ENCODE peak calls at places on chromosome 7, in nine cellular contexts. E is omental fat pad; W is mammary epithelial cell; C is endothelial cell; Q is brain microvascular endothelial cell; X is lung; Z is WERI-Rb-1; T is CD8-positive, alpha-beta T cell; D is mesothelial cell of epicardium. I is an unnamed sample.

GRCh38 chr7:2405601-2406345 is 2.4 kb downstream of the CHST12 start:
- DNase-seq in E (no peak), Z (no peak), X (no peak), D (no peak), W (no peak), Q (no peak), C (no peak), T (peak), I (no peak)

GRCh38 chr7:135100856-135101255 is 47.0 kb upstream of the TMEM140 start:
- DNase-seq in T (no peak), Z (no peak), C (no peak), X (no peak), D (no peak), W (peak), E (no peak), Q (peak), I (no peak)

GRCh38 chr7:149459201-149459539 is 1.7 kb downstream of the ZNF777 start:
- DNase-seq in Z (peak), Q (no peak), C (no peak), D (no peak), E (no peak), W (no peak), X (no peak), T (no peak), I (no peak)

GRCh38 chr7:95534796-95535195 is 49.1 kb downstream of the ASB4 start:
- DNase-seq in C (no peak), Q (no peak), Z (no peak), W (no peak), D (no peak), T (no peak), E (no peak), X (no peak), I (no peak)

GRCh38 chr7:24812313-24812945 is 55.2 kb upstream of the GSDME start:
- DNase-seq in E (no peak), Q (no peak), C (peak), T (peak), D (peak), W (peak), Z (peak), X (peak), I (peak)

GRCh38 chr7:151117565-151117964 is 31.3 kb downstream of the AGAP3 start:
- DNase-seq in Q (no peak), T (peak), D (no peak), W (no peak), Z (no peak), X (no peak), C (no peak), E (no peak), I (no peak)

GRCh38 chr7:94135180-94135579 is 131.0 kb upstream of the BET1 start:
- DNase-seq in W (no peak), Q (no peak), X (no peak), T (no peak), D (no peak), E (no peak), C (no peak), Z (no peak), I (no peak)

GRCh38 chr7:92888-93672 is 99.3 kb upstream of the FAM20C start:
- DNase-seq in C (no peak), T (no peak), D (no peak), X (no peak), Q (no peak), W (no peak), E (no peak), Z (no peak), I (no peak)

GRCh38 chr7:53111061-53111460 is 75.6 kb downstream of the POM121L12 start:
- DNase-seq in W (no peak), Q (no peak), T (no peak), E (no peak), D (no peak), Z (no peak), X (no peak), C (no peak), I (no peak)

GRCh38 chr7:20033621-20034200 is 183.5 kb downstream of the MACC1 start:
- DNase-seq in T (no peak), E (no peak), Q (peak), W (peak), Z (no peak), X (no peak), D (no peak), C (no peak), I (no peak)

GRCh38 chr7:30143748-30144251 is 9.0 kb downstream of the MTURN start:
- DNase-seq in Z (no peak), T (no peak), C (no peak), X (no peak), D (no peak), E (no peak), Q (peak), W (peak), I (no peak)

GRCh38 chr7:94431203-94431602 is 36.5 kb downstream of the COL1A2 start:
- DNase-seq in X (no peak), C (no peak), E (no peak), Z (no peak), T (no peak), W (no peak), Q (no peak), D (no peak), I (no peak)

GRCh38 chr7:5077740-5078139 is 32.1 kb downstream of the RBAK start:
- DNase-seq in X (no peak), C (no peak), Q (peak), Z (no peak), T (no peak), W (no peak), E (no peak), D (no peak), I (no peak)

GRCh38 chr7:115417662-115418061 is 495.8 kb downstream of the MDFIC start:
- DNase-seq in C (no peak), Z (no peak), Q (no peak), E (no peak), T (no peak), X (no peak), W (no peak), D (no peak), I (peak)

GRCh38 chr7:73970801-73971229 is 57.2 kb upstream of the ELN start:
- DNase-seq in X (peak), E (no peak), Q (no peak), D (peak), C (no peak), T (no peak), Z (no peak), W (no peak), I (no peak)

GRCh38 chr7:140639366-140640053 is 1.1 kb downstream of the DENND2A start:
- DNase-seq in C (peak), Q (peak), T (no peak), D (no peak), W (no peak), E (no peak), Z (peak), X (no peak), I (no peak)

GRCh38 chr7:47038621-47039020 is 543.3 kb downstream of the TNS3 start:
- DNase-seq in T (no peak), D (no peak), Z (no peak), E (no peak), X (no peak), W (no peak), Q (no peak), C (no peak), I (no peak)
- TF ChIP-seq CTCF in T (no peak), D (no peak), Z (no peak), E (no peak), X (no peak), W (no peak), Q (no peak), C (no peak), I (no peak)

GRCh38 chr7:77348371-77348813 is 67.8 kb downstream of the GSAP start:
- DNase-seq in W (peak), Q (peak), D (no peak), E (no peak), X (no peak), T (no peak), C (no peak), Z (no peak), I (no peak)
- TF ChIP-seq CTCF in W (no peak), Q (no peak), D (no peak), E (no peak), X (no peak), T (no peak), C (no peak), Z (no peak), I (no peak)

GRCh38 chr7:132548489-132549078 is 27.7 kb downstream of the PLXNA4 start:
- DNase-seq in T (no peak), Q (peak), X (no peak), Z (no peak), W (peak), E (no peak), C (no peak), D (no peak), I (no peak)
- TF ChIP-seq CTCF in T (no peak), Q (no peak), X (no peak), Z (no peak), W (no peak), E (no peak), C (no peak), D (no peak), I (no peak)

GRCh38 chr7:44967571-44968446 is 11.0 kb downstream of the MYO1G start:
- DNase-seq in E (no peak), T (no peak), W (no peak), D (no peak), Z (peak), C (peak), X (no peak), Q (no peak), I (no peak)
- TF ChIP-seq CTCF in E (no peak), T (no peak), W (peak), D (no peak), Z (peak), C (no peak), X (no peak), Q (peak), I (peak)

GRCh38 chr7:112500619-112501018 is 19.8 kb downstream of the LSMEM1 start:
- DNase-seq in Z (no peak), E (no peak), C (no peak), X (no peak), T (no peak), D (no peak), W (no peak), Q (no peak), I (no peak)
- TF ChIP-seq CTCF in Z (no peak), E (no peak), C (no peak), X (no peak), T (no peak), D (no peak), W (peak), Q (peak), I (no peak)

DNA sequence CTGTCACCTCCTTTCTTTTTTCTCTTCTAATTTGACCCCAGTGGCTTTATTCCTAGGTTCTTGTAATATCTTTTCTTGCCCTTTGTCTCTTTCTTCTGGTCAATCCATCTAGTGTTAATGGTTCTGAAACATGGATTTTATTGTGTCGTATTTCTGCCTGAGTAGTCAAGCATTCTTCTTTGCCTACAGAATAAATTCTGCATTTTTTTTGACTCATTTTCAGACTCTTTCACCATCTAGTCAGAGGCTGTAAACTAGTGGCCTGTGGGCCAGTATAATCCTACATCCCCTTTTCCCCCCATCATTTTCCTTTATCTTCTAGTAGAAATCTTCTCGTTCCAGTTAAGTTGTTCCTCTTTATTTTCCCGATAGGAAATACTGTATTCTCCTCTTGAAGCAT is 29.4 kb downstream of the LUC7L2 start:
- DNase-seq in Q (no peak), X (no peak), D (no peak), T (no peak), Z (no peak), C (no peak), W (no peak), E (no peak), I (no peak)
- TF ChIP-seq CTCF in Q (no peak), X (no peak), D (no peak), T (no peak), Z (no peak), C (no peak), W (no peak), E (no peak), I (no peak)